ENCODE peak calls at places on chromosomes 16 and 17, in eight cellular contexts. One of them, this sample, is unnamed.
A peak's percentile ranks its signal among the peaks of the same experiment; 100 is the strongest.

GRCh38 chr16:2753523-2754020 is 1.1 kb downstream of the SRRM2 start:
- DNase-seq in adrenal gland: no peak
- DNase-seq in GM18507: no peak
- DNase-seq in SHP77: no peak
- DNase-seq in endothelial cell: no peak
- DNase-seq in MV-4-11: no peak
- DNase-seq in neural crest cell: no peak
- DNase-seq in lung microvascular endothelial cell: peak; percentile 20
- DNase-seq in this sample: no peak

GRCh38 chr16:64712027-64712426 is 409.8 kb downstream of the CDH11 start:
- DNase-seq in endothelial cell: no peak
- DNase-seq in adrenal gland: no peak
- DNase-seq in lung microvascular endothelial cell: no peak
- DNase-seq in SHP77: no peak
- DNase-seq in neural crest cell: no peak
- DNase-seq in MV-4-11: no peak
- DNase-seq in GM18507: no peak
- DNase-seq in this sample: no peak

GRCh38 chr16:89922884-89923639 is at the start of gene TUBB3:
- DNase-seq in GM18507: peak; percentile 61
- DNase-seq in SHP77: peak; percentile 85
- DNase-seq in lung microvascular endothelial cell: peak; percentile 86
- DNase-seq in endothelial cell: peak; percentile 73
- DNase-seq in MV-4-11: peak; percentile 44
- DNase-seq in adrenal gland: peak; percentile 71
- DNase-seq in neural crest cell: peak; percentile 82
- DNase-seq in this sample: no peak

GRCh38 chr16:74726056-74726455 is 25.4 kb upstream of the MLKL start:
- DNase-seq in neural crest cell: no peak
- DNase-seq in endothelial cell: no peak
- DNase-seq in SHP77: no peak
- DNase-seq in adrenal gland: no peak
- DNase-seq in GM18507: no peak
- DNase-seq in MV-4-11: no peak
- DNase-seq in lung microvascular endothelial cell: no peak
- DNase-seq in this sample: no peak

GRCh38 chr16:74226361-74226979 is 70.1 kb upstream of the PSMD7 start:
- DNase-seq in MV-4-11: no peak
- DNase-seq in adrenal gland: no peak
- DNase-seq in endothelial cell: no peak
- DNase-seq in SHP77: no peak
- DNase-seq in neural crest cell: no peak
- DNase-seq in GM18507: no peak
- DNase-seq in lung microvascular endothelial cell: peak; percentile 4
- DNase-seq in this sample: no peak

GRCh38 chr16:82629441-82630027 is 2.8 kb downstream of the CDH13 start:
- DNase-seq in endothelial cell: no peak
- DNase-seq in SHP77: no peak
- DNase-seq in lung microvascular endothelial cell: peak; percentile 65
- DNase-seq in MV-4-11: no peak
- DNase-seq in GM18507: no peak
- DNase-seq in adrenal gland: no peak
- DNase-seq in neural crest cell: no peak
- DNase-seq in this sample: no peak

GRCh38 chr17:76492250-76492988 is 8.8 kb downstream of the RHBDF2 start:
- DNase-seq in adrenal gland: no peak
- DNase-seq in neural crest cell: no peak
- DNase-seq in endothelial cell: no peak
- DNase-seq in MV-4-11: no peak
- DNase-seq in lung microvascular endothelial cell: no peak
- DNase-seq in GM18507: no peak
- DNase-seq in SHP77: no peak
- DNase-seq in this sample: no peak

GRCh38 chr17:55285340-55286301 is 20.9 kb downstream of the HLF start:
- DNase-seq in neural crest cell: no peak
- DNase-seq in lung microvascular endothelial cell: peak; percentile 50
- DNase-seq in adrenal gland: peak; percentile 98
- DNase-seq in endothelial cell: no peak
- DNase-seq in SHP77: peak; percentile 43
- DNase-seq in MV-4-11: no peak
- DNase-seq in GM18507: no peak
- DNase-seq in this sample: no peak

GRCh38 chr16:88568710-88569613 is 1.2 kb upstream of the ZC3H18 start:
- DNase-seq in GM18507: no peak
- DNase-seq in MV-4-11: no peak
- DNase-seq in lung microvascular endothelial cell: no peak
- DNase-seq in neural crest cell: no peak
- DNase-seq in endothelial cell: no peak
- DNase-seq in SHP77: no peak
- DNase-seq in adrenal gland: no peak
- DNase-seq in this sample: no peak

This sample was measured in cortex of kidney.